ENCODE peak calls at places on chromosome 3, in five cellular contexts. K is stimulated activated effector memory CD8-positive, alpha-beta T cell treated with anti-CD3 and anti-CD28 coated beads, Interleukin-12 subunit alpha, Interleukin-12 subunit beta, amount 100 ng/mL, for 72 hours; C is NCI-H748 treated with DMSO at 0.1 percent for 48 hours; F is caudate nucleus; U is non-pigmented ciliary epithelial cell. Z is an unnamed sample.

GRCh38 chr3:61200255-61200654 is 51.0 kb downstream of the FHIT start:
- DNase-seq in K (no peak), C (no peak), F (no peak), U (no peak), Z (no peak)

GRCh38 chr3:185502987-185503386 is 4.2 kb upstream of the TMEM41A start:
- DNase-seq in K (no peak), C (no peak), F (no peak), U (no peak), Z (no peak)

GRCh38 chr3:89332311-89333159 is 225.1 kb downstream of the EPHA3 start:
- DNase-seq in K (no peak), C (no peak), F (no peak), U (no peak), Z (no peak)

GRCh38 chr3:33277193-33277882 is at the start of gene FBXL2:
- DNase-seq in K (peak), C (peak), F (peak), U (peak), Z (no peak)

GRCh38 chr3:29468150-29468549 is 187.3 kb downstream of the RBMS3 start:
- DNase-seq in K (no peak), C (no peak), F (no peak), U (no peak), Z (no peak)

GRCh38 chr3:126773783-126774182 is 69.7 kb downstream of the CHCHD6 start:
- DNase-seq in K (no peak), C (no peak), F (no peak), U (no peak), Z (no peak)

GRCh38 chr3:100023150-100023549 is 91.2 kb downstream of the FILIP1L start:
- DNase-seq in K (no peak), C (peak), F (no peak), U (no peak), Z (no peak)

GRCh38 chr3:64445318-64446300 is 220.3 kb upstream of the PRICKLE2 start:
- DNase-seq in K (no peak), C (no peak), F (no peak), U (no peak), Z (no peak)

GRCh38 chr3:70824785-70825184 is 512.3 kb upstream of the MDFIC2 start:
- DNase-seq in K (no peak), C (no peak), F (no peak), U (no peak), Z (peak)

GRCh38 chr3:134079111-134079531 is 49.4 kb upstream of the SLCO2A1 start:
- DNase-seq in K (no peak), C (no peak), F (no peak), U (no peak), Z (no peak)

GRCh38 chr3:187291001-187291511 is 481 bp downstream of the MASP1 start:
- DNase-seq in K (no peak), C (no peak), F (no peak), U (no peak), Z (no peak)

GRCh38 chr3:136671921-136672320 is 80.3 kb downstream of the STAG1 start:
- DNase-seq in K (no peak), C (no peak), F (no peak), U (peak), Z (peak)

GRCh38 chr3:3689601-3690375 is 109.4 kb upstream of the LRRN1 start:
- DNase-seq in K (no peak), C (no peak), F (no peak), U (no peak), Z (no peak)

GRCh38 chr3:23865595-23866396 is 51.0 kb downstream of the NKIRAS1 start:
- DNase-seq in K (no peak), C (no peak), F (peak), U (no peak), Z (no peak)

GRCh38 chr3:183904833-183905780 is 20.4 kb upstream of the PARL start:
- DNase-seq in K (no peak), C (no peak), F (no peak), U (no peak), Z (no peak)

GRCh38 chr3:38097446-38098375 is 39.2 kb downstream of the ACAA1 start:
- DNase-seq in K (no peak), C (no peak), F (no peak), U (no peak), Z (no peak)

GRCh38 chr3:53049987-53050386 is 4.1 kb upstream of the SFMBT1 start:
- DNase-seq in K (no peak), C (no peak), F (no peak), U (no peak), Z (no peak)

GRCh38 chr3:16399473-16399872 is 114.0 kb downstream of the RFTN1 start:
- DNase-seq in K (no peak), C (no peak), F (no peak), U (peak), Z (no peak)

GRCh38 chr3:5162102-5162501 is 25.4 kb upstream of the EDEM1 start:
- DNase-seq in K (no peak), C (no peak), F (no peak), U (peak), Z (peak)

GRCh38 chr3:76869726-76870414 is 170.0 kb upstream of the ROBO2 start:
- DNase-seq in K (no peak), C (no peak), F (no peak), U (no peak), Z (no peak)

GRCh38 chr3:30605706-30606300 is 598 bp upstream of the TGFBR2 start:
- DNase-seq in K (no peak), C (no peak), F (no peak), U (no peak), Z (no peak)

GRCh38 chr3:63863150-63864007 is at the start of the genes ATXN7 and THOC7:
- DNase-seq in K (peak), C (no peak), F (peak), U (no peak), Z (no peak)

GRCh38 chr3:16335772-16336621 is 71.0 kb downstream of the OXNAD1 start:
- DNase-seq in K (no peak), C (no peak), F (no peak), U (no peak), Z (no peak)

GRCh38 chr3:19901337-19901736 is 32.7 kb downstream of the EFHB start:
- DNase-seq in K (no peak), C (no peak), F (no peak), U (no peak), Z (no peak)

GRCh38 chr3:10248984-10249748 is 907 bp downstream of the TATDN2 start:
- DNase-seq in K (peak), C (no peak), F (peak), U (no peak), Z (no peak)

GRCh38 chr3:128632301-128632700 is 18.3 kb downstream of the RPN1 start:
- DNase-seq in K (no peak), C (no peak), F (no peak), U (no peak), Z (no peak)

GRCh38 chr3:178778579-178778978 is 242.3 kb downstream of the KCNMB2 start:
- DNase-seq in K (no peak), C (peak), F (no peak), U (no peak), Z (no peak)

GRCh38 chr3:127197300-127198150 is 4.6 kb downstream of the PRR23E start:
- DNase-seq in K (no peak), C (no peak), F (no peak), U (no peak), Z (no peak)

GRCh38 chr3:123586966-123587365 is 2.1 kb upstream of the HACD2 start:
- DNase-seq in K (no peak), C (no peak), F (no peak), U (peak), Z (peak)

GRCh38 chr3:138381413-138381901 is 33.1 kb downstream of the MRAS start:
- DNase-seq in K (no peak), C (no peak), F (peak), U (no peak), Z (no peak)

GRCh38 chr3:41683666-41684350 is 278.1 kb downstream of the ULK4 start:
- DNase-seq in K (no peak), C (no peak), F (no peak), U (no peak), Z (peak)

GRCh38 chr3:197792019-197792647 is 1.1 kb downstream of the LRCH3 start:
- DNase-seq in K (peak), C (no peak), F (no peak), U (no peak), Z (no peak)

GRCh38 chr3:141192345-141192744 is 39.3 kb upstream of the PXYLP1 start:
- DNase-seq in K (peak), C (peak), F (peak), U (peak), Z (peak)

GRCh38 chr3:142226474-142226873 is 1.1 kb upstream of the GK5 start:
- DNase-seq in K (no peak), C (no peak), F (no peak), U (no peak), Z (no peak)

GRCh38 chr3:127955680-127956079 is 40.6 kb downstream of the KBTBD12 start:
- DNase-seq in K (no peak), C (no peak), F (no peak), U (no peak), Z (no peak)

GRCh38 chr3:47612178-47612577 is 33.5 kb upstream of the CSPG5 start:
- DNase-seq in K (no peak), C (no peak), F (no peak), U (peak), Z (peak)